ENCODE peak calls at places on chromosomes 11 and 22, in eight cellular contexts. One of them, this sample, is unnamed.

GRCh38 chr11:93169950-93170561 is 27.7 kb downstream of the SLC36A4 start:
- DNase-seq in HT1080: peak
- DNase-seq in mesenteric fat pad: no peak
- DNase-seq in fibroblast of villous mesenchyme: peak
- DNase-seq in GM13977: no peak
- DNase-seq in NCI-H1694: no peak
- DNase-seq in A549: peak
- DNase-seq in CD8-positive, alpha-beta memory T cell: no peak
- DNase-seq in this sample: no peak

GRCh38 chr11:72179804-72180396 is 12.0 kb upstream of the FOLR1 start:
- DNase-seq in HT1080: no peak
- DNase-seq in mesenteric fat pad: no peak
- DNase-seq in fibroblast of villous mesenchyme: no peak
- DNase-seq in GM13977: no peak
- DNase-seq in NCI-H1694: no peak
- DNase-seq in A549: no peak
- DNase-seq in CD8-positive, alpha-beta memory T cell: no peak
- DNase-seq in this sample: peak

GRCh38 chr11:72491001-72491400 is 56.7 kb upstream of the CLPB start:
- DNase-seq in HT1080: no peak
- DNase-seq in mesenteric fat pad: no peak
- DNase-seq in fibroblast of villous mesenchyme: peak
- DNase-seq in GM13977: no peak
- DNase-seq in NCI-H1694: no peak
- DNase-seq in A549: no peak
- DNase-seq in CD8-positive, alpha-beta memory T cell: no peak
- DNase-seq in this sample: no peak

GRCh38 chr11:115505165-115505564 is 950 bp upstream of the CADM1 start:
- DNase-seq in HT1080: no peak
- DNase-seq in mesenteric fat pad: no peak
- DNase-seq in fibroblast of villous mesenchyme: no peak
- DNase-seq in GM13977: no peak
- DNase-seq in NCI-H1694: no peak
- DNase-seq in A549: no peak
- DNase-seq in CD8-positive, alpha-beta memory T cell: no peak
- DNase-seq in this sample: no peak

GRCh38 chr11:74504100-74504691 is 10.7 kb upstream of the LIPT2 start:
- DNase-seq in HT1080: no peak
- DNase-seq in mesenteric fat pad: no peak
- DNase-seq in fibroblast of villous mesenchyme: no peak
- DNase-seq in GM13977: no peak
- DNase-seq in NCI-H1694: no peak
- DNase-seq in A549: peak
- DNase-seq in CD8-positive, alpha-beta memory T cell: no peak
- DNase-seq in this sample: no peak

GRCh38 chr11:57514538-57515331 is 767 bp downstream of the SLC43A1 start:
- DNase-seq in HT1080: peak
- DNase-seq in mesenteric fat pad: no peak
- DNase-seq in fibroblast of villous mesenchyme: peak
- DNase-seq in GM13977: peak
- DNase-seq in NCI-H1694: no peak
- DNase-seq in A549: no peak
- DNase-seq in CD8-positive, alpha-beta memory T cell: peak
- DNase-seq in this sample: no peak

GRCh38 chr11:119843760-119844330 is 114.8 kb upstream of the NECTIN1 start:
- DNase-seq in HT1080: no peak
- DNase-seq in mesenteric fat pad: no peak
- DNase-seq in fibroblast of villous mesenchyme: no peak
- DNase-seq in GM13977: no peak
- DNase-seq in NCI-H1694: no peak
- DNase-seq in A549: no peak
- DNase-seq in CD8-positive, alpha-beta memory T cell: no peak
- DNase-seq in this sample: no peak

GRCh38 chr11:88631497-88631896 is 294.0 kb upstream of the CTSC start:
- DNase-seq in HT1080: peak
- DNase-seq in mesenteric fat pad: no peak
- DNase-seq in fibroblast of villous mesenchyme: no peak
- DNase-seq in GM13977: no peak
- DNase-seq in NCI-H1694: no peak
- DNase-seq in A549: no peak
- DNase-seq in CD8-positive, alpha-beta memory T cell: no peak
- DNase-seq in this sample: peak

GRCh38 chr11:124070906-124071621 is 29.9 kb upstream of the OR10G7 start:
- DNase-seq in HT1080: peak
- DNase-seq in mesenteric fat pad: no peak
- DNase-seq in fibroblast of villous mesenchyme: peak
- DNase-seq in GM13977: peak
- DNase-seq in NCI-H1694: peak
- DNase-seq in A549: peak
- DNase-seq in CD8-positive, alpha-beta memory T cell: peak
- DNase-seq in this sample: peak

GRCh38 chr11:34860518-34860917 is 55.7 kb downstream of the APIP start:
- DNase-seq in HT1080: no peak
- DNase-seq in mesenteric fat pad: no peak
- DNase-seq in fibroblast of villous mesenchyme: no peak
- DNase-seq in GM13977: no peak
- DNase-seq in NCI-H1694: no peak
- DNase-seq in A549: no peak
- DNase-seq in CD8-positive, alpha-beta memory T cell: no peak
- DNase-seq in this sample: no peak

GRCh38 chr11:18677560-18677959 is 21.0 kb upstream of the TMEM86A start:
- DNase-seq in HT1080: no peak
- DNase-seq in mesenteric fat pad: no peak
- DNase-seq in fibroblast of villous mesenchyme: no peak
- DNase-seq in GM13977: no peak
- DNase-seq in NCI-H1694: no peak
- DNase-seq in A549: no peak
- DNase-seq in CD8-positive, alpha-beta memory T cell: peak
- DNase-seq in this sample: no peak

GRCh38 chr11:62504158-62504973 is 42.2 kb downstream of the AHNAK start:
- DNase-seq in HT1080: no peak
- DNase-seq in mesenteric fat pad: no peak
- DNase-seq in fibroblast of villous mesenchyme: no peak
- DNase-seq in GM13977: no peak
- DNase-seq in NCI-H1694: no peak
- DNase-seq in A549: no peak
- DNase-seq in CD8-positive, alpha-beta memory T cell: no peak
- DNase-seq in this sample: no peak

GRCh38 chr22:41775976-41776375 is 24.5 kb upstream of the CCDC134 start:
- DNase-seq in HT1080: no peak
- DNase-seq in mesenteric fat pad: no peak
- DNase-seq in fibroblast of villous mesenchyme: no peak
- DNase-seq in GM13977: no peak
- DNase-seq in NCI-H1694: no peak
- DNase-seq in A549: no peak
- DNase-seq in CD8-positive, alpha-beta memory T cell: no peak
- DNase-seq in this sample: no peak

GRCh38 chr11:2992234-2992999 is at the start of gene NAP1L4:
- DNase-seq in HT1080: peak
- DNase-seq in mesenteric fat pad: peak
- DNase-seq in fibroblast of villous mesenchyme: peak
- DNase-seq in GM13977: peak
- DNase-seq in NCI-H1694: peak
- DNase-seq in A549: peak
- DNase-seq in CD8-positive, alpha-beta memory T cell: peak
- DNase-seq in this sample: peak

GRCh38 chr11:126194121-126194543 is 17.3 kb downstream of the RPUSD4 start:
- DNase-seq in HT1080: peak
- DNase-seq in mesenteric fat pad: no peak
- DNase-seq in fibroblast of villous mesenchyme: peak
- DNase-seq in GM13977: peak
- DNase-seq in NCI-H1694: peak
- DNase-seq in A549: peak
- DNase-seq in CD8-positive, alpha-beta memory T cell: no peak
- DNase-seq in this sample: peak

GRCh38 chr22:20008221-20008995 is 8.2 kb downstream of the ARVCF start:
- DNase-seq in HT1080: no peak
- DNase-seq in mesenteric fat pad: no peak
- DNase-seq in fibroblast of villous mesenchyme: no peak
- DNase-seq in GM13977: no peak
- DNase-seq in NCI-H1694: no peak
- DNase-seq in A549: no peak
- DNase-seq in CD8-positive, alpha-beta memory T cell: peak
- DNase-seq in this sample: no peak

GRCh38 chr11:97641988-97642387 is 1252.2 kb downstream of the JRKL start:
- DNase-seq in HT1080: no peak
- DNase-seq in mesenteric fat pad: no peak
- DNase-seq in fibroblast of villous mesenchyme: no peak
- DNase-seq in GM13977: no peak
- DNase-seq in NCI-H1694: no peak
- DNase-seq in A549: no peak
- DNase-seq in CD8-positive, alpha-beta memory T cell: no peak
- DNase-seq in this sample: no peak

GRCh38 chr11:121892131-121892681 is 223.8 kb downstream of the BLID start:
- DNase-seq in HT1080: peak
- DNase-seq in mesenteric fat pad: no peak
- DNase-seq in fibroblast of villous mesenchyme: peak
- DNase-seq in GM13977: no peak
- DNase-seq in NCI-H1694: no peak
- DNase-seq in A549: no peak
- DNase-seq in CD8-positive, alpha-beta memory T cell: no peak
- DNase-seq in this sample: peak

GRCh38 chr22:28252539-28252938 is 333.5 kb upstream of the PITPNB start:
- DNase-seq in HT1080: no peak
- DNase-seq in mesenteric fat pad: no peak
- DNase-seq in fibroblast of villous mesenchyme: no peak
- DNase-seq in GM13977: no peak
- DNase-seq in NCI-H1694: no peak
- DNase-seq in A549: no peak
- DNase-seq in CD8-positive, alpha-beta memory T cell: no peak
- DNase-seq in this sample: no peak

GRCh38 chr11:119337581-119338317 is 2.9 kb downstream of the C1QTNF5 start:
- DNase-seq in HT1080: peak
- DNase-seq in mesenteric fat pad: no peak
- DNase-seq in fibroblast of villous mesenchyme: peak
- DNase-seq in GM13977: no peak
- DNase-seq in NCI-H1694: no peak
- DNase-seq in A549: no peak
- DNase-seq in CD8-positive, alpha-beta memory T cell: no peak
- DNase-seq in this sample: peak

GRCh38 chr22:41892721-41893120 is 22.2 kb downstream of the SHISA8 start:
- DNase-seq in HT1080: no peak
- DNase-seq in mesenteric fat pad: no peak
- DNase-seq in fibroblast of villous mesenchyme: no peak
- DNase-seq in GM13977: no peak
- DNase-seq in NCI-H1694: no peak
- DNase-seq in A549: no peak
- DNase-seq in CD8-positive, alpha-beta memory T cell: no peak
- DNase-seq in this sample: no peak

GRCh38 chr22:46107753-46108563 is 42.4 kb upstream of the PPARA start:
- DNase-seq in HT1080: no peak
- DNase-seq in mesenteric fat pad: no peak
- DNase-seq in fibroblast of villous mesenchyme: no peak
- DNase-seq in GM13977: no peak
- DNase-seq in NCI-H1694: no peak
- DNase-seq in A549: no peak
- DNase-seq in CD8-positive, alpha-beta memory T cell: no peak
- DNase-seq in this sample: no peak

GRCh38 chr11:23359297-23359696 is 499.0 kb upstream of the CCDC179 start:
- DNase-seq in HT1080: peak
- DNase-seq in mesenteric fat pad: no peak
- DNase-seq in fibroblast of villous mesenchyme: peak
- DNase-seq in GM13977: no peak
- DNase-seq in NCI-H1694: no peak
- DNase-seq in A549: no peak
- DNase-seq in CD8-positive, alpha-beta memory T cell: no peak
- DNase-seq in this sample: peak

GRCh38 chr11:120601566-120601965 is 90.0 kb downstream of the GRIK4 start:
- DNase-seq in HT1080: peak
- DNase-seq in mesenteric fat pad: no peak
- DNase-seq in fibroblast of villous mesenchyme: no peak
- DNase-seq in GM13977: no peak
- DNase-seq in NCI-H1694: no peak
- DNase-seq in A549: no peak
- DNase-seq in CD8-positive, alpha-beta memory T cell: no peak
- DNase-seq in this sample: no peak

GRCh38 chr22:29912605-29913398 is 29.8 kb downstream of the MTMR3 start:
- DNase-seq in HT1080: peak
- DNase-seq in mesenteric fat pad: no peak
- DNase-seq in fibroblast of villous mesenchyme: peak
- DNase-seq in GM13977: no peak
- DNase-seq in NCI-H1694: no peak
- DNase-seq in A549: peak
- DNase-seq in CD8-positive, alpha-beta memory T cell: no peak
- DNase-seq in this sample: no peak

GRCh38 chr22:35970601-35971417 is 57.8 kb downstream of the RBFOX2 start:
- DNase-seq in HT1080: no peak
- DNase-seq in mesenteric fat pad: no peak
- DNase-seq in fibroblast of villous mesenchyme: no peak
- DNase-seq in GM13977: no peak
- DNase-seq in NCI-H1694: no peak
- DNase-seq in A549: no peak
- DNase-seq in CD8-positive, alpha-beta memory T cell: no peak
- DNase-seq in this sample: no peak

GRCh38 chr11:131025421-131026126 is 109.3 kb upstream of the SNX19 start:
- DNase-seq in HT1080: no peak
- DNase-seq in mesenteric fat pad: no peak
- DNase-seq in fibroblast of villous mesenchyme: no peak
- DNase-seq in GM13977: peak
- DNase-seq in NCI-H1694: no peak
- DNase-seq in A549: no peak
- DNase-seq in CD8-positive, alpha-beta memory T cell: no peak
- DNase-seq in this sample: no peak

GRCh38 chr11:128179049-128179448 is 408.3 kb downstream of the ETS1 start:
- DNase-seq in HT1080: no peak
- DNase-seq in mesenteric fat pad: no peak
- DNase-seq in fibroblast of villous mesenchyme: peak
- DNase-seq in GM13977: no peak
- DNase-seq in NCI-H1694: peak
- DNase-seq in A549: no peak
- DNase-seq in CD8-positive, alpha-beta memory T cell: no peak
- DNase-seq in this sample: no peak

GRCh38 chr11:82701847-82702520 is 31.7 kb downstream of the FAM181B start:
- DNase-seq in HT1080: peak
- DNase-seq in mesenteric fat pad: no peak
- DNase-seq in fibroblast of villous mesenchyme: peak
- DNase-seq in GM13977: no peak
- DNase-seq in NCI-H1694: peak
- DNase-seq in A549: peak
- DNase-seq in CD8-positive, alpha-beta memory T cell: no peak
- DNase-seq in this sample: peak

GRCh38 chr11:89168396-89168795 is 9.3 kb upstream of the TYR start:
- DNase-seq in HT1080: peak
- DNase-seq in mesenteric fat pad: no peak
- DNase-seq in fibroblast of villous mesenchyme: no peak
- DNase-seq in GM13977: no peak
- DNase-seq in NCI-H1694: no peak
- DNase-seq in A549: no peak
- DNase-seq in CD8-positive, alpha-beta memory T cell: no peak
- DNase-seq in this sample: no peak

GRCh38 chr11:15852179-15852578 is 504.2 kb downstream of the SOX6 start:
- DNase-seq in HT1080: no peak
- DNase-seq in mesenteric fat pad: no peak
- DNase-seq in fibroblast of villous mesenchyme: peak
- DNase-seq in GM13977: no peak
- DNase-seq in NCI-H1694: no peak
- DNase-seq in A549: peak
- DNase-seq in CD8-positive, alpha-beta memory T cell: no peak
- DNase-seq in this sample: no peak

GRCh38 chr11:22197139-22197893 is 4.4 kb downstream of the ANO5 start:
- DNase-seq in HT1080: no peak
- DNase-seq in mesenteric fat pad: no peak
- DNase-seq in fibroblast of villous mesenchyme: no peak
- DNase-seq in GM13977: no peak
- DNase-seq in NCI-H1694: no peak
- DNase-seq in A549: no peak
- DNase-seq in CD8-positive, alpha-beta memory T cell: no peak
- DNase-seq in this sample: no peak

GRCh38 chr22:23306438-23306921 is 126.2 kb downstream of the BCR start:
- DNase-seq in HT1080: peak
- DNase-seq in mesenteric fat pad: peak
- DNase-seq in fibroblast of villous mesenchyme: peak
- DNase-seq in GM13977: no peak
- DNase-seq in NCI-H1694: no peak
- DNase-seq in A549: no peak
- DNase-seq in CD8-positive, alpha-beta memory T cell: no peak
- DNase-seq in this sample: no peak

GRCh38 chr11:75031771-75032549 is 43.2 kb downstream of the NEU3 start:
- DNase-seq in HT1080: peak
- DNase-seq in mesenteric fat pad: no peak
- DNase-seq in fibroblast of villous mesenchyme: peak
- DNase-seq in GM13977: peak
- DNase-seq in NCI-H1694: peak
- DNase-seq in A549: peak
- DNase-seq in CD8-positive, alpha-beta memory T cell: peak
- DNase-seq in this sample: peak

This sample was measured in HAP-1.